ENCODE peak calls at places on chromosomes 5 and 9, in seven cellular contexts. C is GM13976, V is nephron progenitor cell, T is OCI-LY7, R is adrenal gland, K is endodermal cell, H is left lung. X is an unnamed sample.

GRCh38 chr5:24141046-24141445 is 503.7 kb downstream of the CDH10 start:
- DNase-seq in C (no peak), V (no peak), T (no peak), R (no peak), K (peak; percentile 57), H (no peak), X (no peak)

GRCh38 chr5:42648036-42648435 is 108.6 kb upstream of the CCDC152 start:
- DNase-seq in C (no peak), V (no peak), T (no peak), R (no peak), K (no peak), H (no peak), X (no peak)

GRCh38 chr5:150541397-150541675 is 33.4 kb downstream of the NDST1 start:
- DNase-seq in C (no peak), V (no peak), T (no peak), R (no peak), K (no peak), H (no peak), X (no peak)

GRCh38 chr5:991472-992267 is 16.9 kb upstream of the NKD2 start:
- DNase-seq in C (no peak), V (no peak), T (no peak), R (no peak), K (peak; percentile 29), H (peak; percentile 27), X (peak; percentile 77)

GRCh38 chr5:528625-529511 is 4.6 kb upstream of the SLC9A3 start:
- DNase-seq in C (no peak), V (no peak), T (no peak), R (no peak), K (no peak), H (no peak), X (no peak)

GRCh38 chr5:104241051-104241450 is 678.5 kb upstream of the NUDT12 start:
- DNase-seq in C (no peak), V (no peak), T (no peak), R (no peak), K (peak; percentile 53), H (no peak), X (no peak)

GRCh38 chr9:81614335-81614734 is 75.0 kb downstream of the TLE1 start:
- DNase-seq in C (no peak), V (no peak), T (no peak), R (no peak), K (no peak), H (no peak), X (no peak)

GRCh38 chr9:135898634-135899407 is 8.5 kb downstream of the CAMSAP1 start:
- DNase-seq in C (no peak), V (no peak), T (no peak), R (peak; percentile 4), K (no peak), H (no peak), X (no peak)

GRCh38 chr5:178223828-178224335 is 8.7 kb downstream of the PHYKPL start:
- DNase-seq in C (no peak), V (peak; percentile 41), T (no peak), R (no peak), K (peak; percentile 87), H (no peak), X (no peak)

GRCh38 chr5:168186289-168187074 is 105.0 kb upstream of the WWC1 start:
- DNase-seq in C (no peak), V (no peak), T (no peak), R (no peak), K (peak; percentile 48), H (no peak), X (no peak)

GRCh38 chr9:2227468-2227867 is 212.3 kb downstream of the SMARCA2 start:
- DNase-seq in C (no peak), V (no peak), T (no peak), R (peak; percentile 75), K (peak; percentile 52), H (no peak), X (no peak)

GRCh38 chr5:80881726-80882125 is 78.4 kb upstream of the RASGRF2 start:
- DNase-seq in C (no peak), V (no peak), T (no peak), R (no peak), K (no peak), H (no peak), X (no peak)

GRCh38 chr9:113963017-113963620 is 87.0 kb downstream of the ZNF618 start:
- DNase-seq in C (peak; percentile 65), V (peak; percentile 49), T (peak; percentile 47), R (peak; percentile 76), K (peak; percentile 86), H (no peak), X (no peak)

GRCh38 chr9:89604463-89605180 is at the start of gene GADD45G:
- DNase-seq in C (peak; percentile 88), V (peak; percentile 83), T (no peak), R (peak; percentile 98), K (peak; percentile 96), H (peak; percentile 95), X (no peak)

GRCh38 chr5:111548992-111549649 is 36.8 kb upstream of the STARD4 start:
- DNase-seq in C (no peak), V (no peak), T (no peak), R (no peak), K (peak; percentile 60), H (no peak), X (no peak)

GRCh38 chr9:101977614-101978210 is 239.3 kb upstream of the GRIN3A start:
- DNase-seq in C (no peak), V (no peak), T (peak; percentile 28), R (no peak), K (no peak), H (no peak), X (no peak)

GRCh38 chr5:33231935-33232334 is 208.8 kb upstream of the TARS1 start:
- DNase-seq in C (no peak), V (no peak), T (no peak), R (no peak), K (no peak), H (no peak), X (no peak)

GRCh38 chr5:169652057-169652456 is 15.0 kb downstream of the DOCK2 start:
- DNase-seq in C (no peak), V (no peak), T (no peak), R (peak; percentile 29), K (no peak), H (no peak), X (no peak)

GRCh38 chr5:132011561-132012384 is at the start of gene ACSL6:
- DNase-seq in C (no peak), V (peak; percentile 73), T (no peak), R (peak; percentile 36), K (peak; percentile 81), H (no peak), X (peak; percentile 82)

GRCh38 chr9:2919347-2919746 is 75.5 kb upstream of the PUM3 start:
- DNase-seq in C (no peak), V (no peak), T (no peak), R (no peak), K (no peak), H (no peak), X (no peak)

GRCh38 chr5:146564036-146564762 is 48.2 kb upstream of the GPR151 start:
- DNase-seq in C (no peak), V (no peak), T (no peak), R (no peak), K (no peak), H (no peak), X (no peak)

GRCh38 chr9:112059145-112059979 is 115.7 kb downstream of the SUSD1 start:
- DNase-seq in C (no peak), V (no peak), T (no peak), R (peak; percentile 34), K (no peak), H (peak; percentile 46), X (no peak)

GRCh38 chr5:55320571-55320970 is 12.8 kb downstream of the MTREX start:
- DNase-seq in C (no peak), V (no peak), T (no peak), R (no peak), K (no peak), H (no peak), X (no peak)

GRCh38 chr9:69134412-69134811 is 39.7 kb upstream of the TJP2 start:
- DNase-seq in C (no peak), V (no peak), T (no peak), R (peak; percentile 8), K (peak; percentile 45), H (peak; percentile 70), X (peak; percentile 42)

GRCh38 chr9:97900738-97901565 is 21.3 kb downstream of the TRMO start:
- DNase-seq in C (peak; percentile 65), V (peak; percentile 19), T (peak; percentile 48), R (peak; percentile 45), K (peak; percentile 49), H (no peak), X (no peak)

GRCh38 chr9:97900103-97900737 is 22.1 kb downstream of the TRMO start:
- DNase-seq in C (no peak), V (no peak), T (no peak), R (no peak), K (no peak), H (no peak), X (peak; percentile 57)

GRCh38 chr9:97889941-97890557 is 32.3 kb downstream of the TRMO start:
- DNase-seq in C (peak; percentile 68), V (peak; percentile 57), T (peak; percentile 45), R (peak; percentile 62), K (peak; percentile 91), H (no peak), X (peak; percentile 75)

GRCh38 chr9:97891736-97892135 is 30.6 kb downstream of the TRMO start:
- DNase-seq in C (no peak), V (no peak), T (no peak), R (no peak), K (no peak), H (no peak), X (no peak)

GRCh38 chr9:97895695-97896332 is 26.5 kb downstream of the TRMO start:
- DNase-seq in C (no peak), V (peak; percentile 8), T (peak; percentile 37), R (no peak), K (peak; percentile 87), H (no peak), X (peak; percentile 64)
- TF ChIP-seq CTCF in C (no peak), V (no peak), T (peak; percentile 65), R (no peak), K (peak; percentile 65), H (no peak), X (no peak)

GRCh38 chr5:29769474-29769873 is 1424.0 kb upstream of the CDH6 start:
- DNase-seq in C (no peak), V (no peak), T (no peak), R (no peak), K (no peak), H (no peak), X (no peak)
- TF ChIP-seq CTCF in C (no peak), V (no peak), T (no peak), R (no peak), K (no peak), H (no peak), X (no peak)

DNA sequence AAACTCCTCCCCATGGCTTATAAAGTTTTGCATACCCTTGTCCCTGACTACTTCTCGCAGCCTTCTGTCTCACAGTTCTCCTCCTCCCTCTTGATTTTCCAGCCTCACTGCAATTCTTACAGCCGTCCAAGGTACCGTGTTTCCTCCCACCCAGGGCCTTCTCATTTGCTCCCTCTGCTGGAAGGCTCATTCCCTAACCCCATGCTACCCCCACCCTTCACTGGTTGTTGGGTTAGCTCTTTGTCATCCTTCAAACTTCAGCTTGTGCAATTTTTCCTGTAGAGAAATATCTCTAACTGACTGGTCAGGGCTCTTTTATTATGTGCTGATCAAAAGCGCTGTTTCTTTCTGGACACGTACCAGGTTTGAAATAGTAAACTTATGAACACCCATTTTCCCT is 329.2 kb downstream of the EBF1 start:
- DNase-seq in C (no peak), V (no peak), T (peak; percentile 65), R (no peak), K (peak; percentile 82), H (no peak), X (no peak)
- TF ChIP-seq CTCF in C (no peak), V (peak; percentile 19), T (peak; percentile 82), R (no peak), K (peak; percentile 81), H (no peak), X (peak; percentile 23)

GRCh38 chr5:17190799-17191391 is 26.5 kb upstream of the BASP1 start:
- DNase-seq in C (no peak), V (no peak), T (no peak), R (no peak), K (no peak), H (no peak), X (no peak)
- TF ChIP-seq CTCF in C (no peak), V (no peak), T (peak; percentile 45), R (peak; percentile 16), K (peak; percentile 6), H (no peak), X (no peak)